ENCODE peak calls at places on chromosomes 5 and 9, in nine cellular contexts. One of them, this sample, is unnamed.

GRCh38 chr9:32986971-32987370 is 14.5 kb downstream of the APTX start:
- DNase-seq in OCI-M1: no peak
- DNase-seq in coronary artery: no peak
- DNase-seq in Right ventricle myocardium superior: no peak
- DNase-seq in astrocyte of the hippocampus: peak
- DNase-seq in activated T-cell treated with anti-CD3 and anti-CD28 coated beads, Interleukin-2, amount 50 U/mL, for 1 hour: no peak
- DNase-seq in cardiac muscle cell: peak
- DNase-seq in substantia nigra: no peak
- DNase-seq in AG04450: no peak
- DNase-seq in this sample: no peak

GRCh38 chr9:78620764-78621163 is 323.8 kb downstream of the PSAT1 start:
- DNase-seq in OCI-M1: no peak
- DNase-seq in coronary artery: no peak
- DNase-seq in Right ventricle myocardium superior: no peak
- DNase-seq in astrocyte of the hippocampus: peak
- DNase-seq in activated T-cell treated with anti-CD3 and anti-CD28 coated beads, Interleukin-2, amount 50 U/mL, for 1 hour: no peak
- DNase-seq in cardiac muscle cell: no peak
- DNase-seq in substantia nigra: no peak
- DNase-seq in AG04450: peak
- DNase-seq in this sample: no peak

GRCh38 chr9:120080781-120081180 is 499.2 kb downstream of the CDK5RAP2 start:
- DNase-seq in OCI-M1: no peak
- DNase-seq in coronary artery: no peak
- DNase-seq in Right ventricle myocardium superior: no peak
- DNase-seq in astrocyte of the hippocampus: no peak
- DNase-seq in activated T-cell treated with anti-CD3 and anti-CD28 coated beads, Interleukin-2, amount 50 U/mL, for 1 hour: no peak
- DNase-seq in cardiac muscle cell: no peak
- DNase-seq in substantia nigra: no peak
- DNase-seq in AG04450: no peak
- DNase-seq in this sample: no peak

GRCh38 chr5:179317411-179318192 is 27.7 kb downstream of the ADAMTS2 start:
- DNase-seq in OCI-M1: no peak
- DNase-seq in coronary artery: no peak
- DNase-seq in Right ventricle myocardium superior: peak
- DNase-seq in astrocyte of the hippocampus: no peak
- DNase-seq in activated T-cell treated with anti-CD3 and anti-CD28 coated beads, Interleukin-2, amount 50 U/mL, for 1 hour: no peak
- DNase-seq in cardiac muscle cell: no peak
- DNase-seq in substantia nigra: no peak
- DNase-seq in AG04450: no peak
- DNase-seq in this sample: peak

GRCh38 chr9:111975709-111976108 is 79.1 kb downstream of the UGCG start:
- DNase-seq in OCI-M1: peak
- DNase-seq in coronary artery: no peak
- DNase-seq in Right ventricle myocardium superior: peak
- DNase-seq in astrocyte of the hippocampus: no peak
- DNase-seq in activated T-cell treated with anti-CD3 and anti-CD28 coated beads, Interleukin-2, amount 50 U/mL, for 1 hour: peak
- DNase-seq in cardiac muscle cell: no peak
- DNase-seq in substantia nigra: no peak
- DNase-seq in AG04450: no peak
- DNase-seq in this sample: peak

GRCh38 chr5:145157841-145158240 is 677.3 kb downstream of the PRELID2 start:
- DNase-seq in OCI-M1: no peak
- DNase-seq in coronary artery: no peak
- DNase-seq in Right ventricle myocardium superior: no peak
- DNase-seq in astrocyte of the hippocampus: peak
- DNase-seq in activated T-cell treated with anti-CD3 and anti-CD28 coated beads, Interleukin-2, amount 50 U/mL, for 1 hour: no peak
- DNase-seq in cardiac muscle cell: peak
- DNase-seq in substantia nigra: no peak
- DNase-seq in AG04450: no peak
- DNase-seq in this sample: no peak

GRCh38 chr5:103031607-103032006 is 88.3 kb downstream of the GIN1 start:
- DNase-seq in OCI-M1: peak
- DNase-seq in coronary artery: no peak
- DNase-seq in Right ventricle myocardium superior: no peak
- DNase-seq in astrocyte of the hippocampus: no peak
- DNase-seq in activated T-cell treated with anti-CD3 and anti-CD28 coated beads, Interleukin-2, amount 50 U/mL, for 1 hour: no peak
- DNase-seq in cardiac muscle cell: peak
- DNase-seq in substantia nigra: no peak
- DNase-seq in AG04450: no peak
- DNase-seq in this sample: no peak

GRCh38 chr5:31186672-31187267 is 6.7 kb upstream of the CDH6 start:
- DNase-seq in OCI-M1: peak
- DNase-seq in coronary artery: no peak
- DNase-seq in Right ventricle myocardium superior: no peak
- DNase-seq in astrocyte of the hippocampus: peak
- DNase-seq in activated T-cell treated with anti-CD3 and anti-CD28 coated beads, Interleukin-2, amount 50 U/mL, for 1 hour: no peak
- DNase-seq in cardiac muscle cell: peak
- DNase-seq in substantia nigra: no peak
- DNase-seq in AG04450: peak
- DNase-seq in this sample: no peak

GRCh38 chr5:81755320-81755719 is 4.4 kb upstream of the SSBP2 start:
- DNase-seq in OCI-M1: peak
- DNase-seq in coronary artery: peak
- DNase-seq in Right ventricle myocardium superior: no peak
- DNase-seq in astrocyte of the hippocampus: peak
- DNase-seq in activated T-cell treated with anti-CD3 and anti-CD28 coated beads, Interleukin-2, amount 50 U/mL, for 1 hour: no peak
- DNase-seq in cardiac muscle cell: peak
- DNase-seq in substantia nigra: no peak
- DNase-seq in AG04450: peak
- DNase-seq in this sample: no peak